ENCODE peak calls at places on chromosomes 4 and X, in seven cellular contexts. One of them, this sample, is unnamed.
A peak's percentile ranks its signal among the peaks of the same experiment; 100 is the strongest.

GRCh38 chr4:112953295-112953694 is 96.2 kb upstream of the ANK2 start:
- DNase-seq in psoas muscle: no peak
- DNase-seq in M059J: no peak
- DNase-seq in NCI-H446 treated with DMSO at 0.1 percent for 48 hours: no peak
- DNase-seq in mammary epithelial cell: no peak
- DNase-seq in activated naive CD4-positive, alpha-beta T cell: no peak
- DNase-seq in stimulated activated CD4-positive, alpha-beta T cell treated with anti-CD3 and anti-CD28 coated beads, TNF-alpha, amount 100 ng/mL, for 1 hour: no peak
- DNase-seq in this sample: no peak

GRCh38 chr4:132572210-132572609 is 576.9 kb upstream of the PCDH10 start:
- DNase-seq in psoas muscle: no peak
- DNase-seq in M059J: no peak
- DNase-seq in NCI-H446 treated with DMSO at 0.1 percent for 48 hours: no peak
- DNase-seq in mammary epithelial cell: no peak
- DNase-seq in activated naive CD4-positive, alpha-beta T cell: no peak
- DNase-seq in stimulated activated CD4-positive, alpha-beta T cell treated with anti-CD3 and anti-CD28 coated beads, TNF-alpha, amount 100 ng/mL, for 1 hour: no peak
- DNase-seq in this sample: no peak

GRCh38 chrX:153459976-153460375 is 10.4 kb downstream of the HAUS7 start:
- DNase-seq in psoas muscle: no peak
- DNase-seq in M059J: peak; percentile 62
- DNase-seq in NCI-H446 treated with DMSO at 0.1 percent for 48 hours: no peak
- DNase-seq in mammary epithelial cell: peak; percentile 29
- DNase-seq in activated naive CD4-positive, alpha-beta T cell: no peak
- DNase-seq in stimulated activated CD4-positive, alpha-beta T cell treated with anti-CD3 and anti-CD28 coated beads, TNF-alpha, amount 100 ng/mL, for 1 hour: no peak
- DNase-seq in this sample: peak; percentile 73

GRCh38 chr4:125833-126232 is 1.5 kb downstream of the ZNF718 start:
- DNase-seq in psoas muscle: no peak
- DNase-seq in M059J: no peak
- DNase-seq in NCI-H446 treated with DMSO at 0.1 percent for 48 hours: no peak
- DNase-seq in mammary epithelial cell: peak; percentile 30
- DNase-seq in activated naive CD4-positive, alpha-beta T cell: no peak
- DNase-seq in stimulated activated CD4-positive, alpha-beta T cell treated with anti-CD3 and anti-CD28 coated beads, TNF-alpha, amount 100 ng/mL, for 1 hour: no peak
- DNase-seq in this sample: no peak

GRCh38 chr4:4427478-4427870 is 40.6 kb downstream of the NSG1 start:
- DNase-seq in psoas muscle: no peak
- DNase-seq in M059J: peak; percentile 60
- DNase-seq in NCI-H446 treated with DMSO at 0.1 percent for 48 hours: no peak
- DNase-seq in mammary epithelial cell: peak; percentile 41
- DNase-seq in activated naive CD4-positive, alpha-beta T cell: no peak
- DNase-seq in stimulated activated CD4-positive, alpha-beta T cell treated with anti-CD3 and anti-CD28 coated beads, TNF-alpha, amount 100 ng/mL, for 1 hour: no peak
- DNase-seq in this sample: no peak

GRCh38 chrX:70033348-70033747 is 16.4 kb downstream of the AWAT2 start:
- DNase-seq in psoas muscle: no peak
- DNase-seq in M059J: peak; percentile 20
- DNase-seq in NCI-H446 treated with DMSO at 0.1 percent for 48 hours: no peak
- DNase-seq in mammary epithelial cell: no peak
- DNase-seq in activated naive CD4-positive, alpha-beta T cell: no peak
- DNase-seq in stimulated activated CD4-positive, alpha-beta T cell treated with anti-CD3 and anti-CD28 coated beads, TNF-alpha, amount 100 ng/mL, for 1 hour: no peak
- DNase-seq in this sample: peak; percentile 16

GRCh38 chr4:68861057-68861456 is 45.3 kb downstream of the UGT2B10 start:
- DNase-seq in psoas muscle: no peak
- DNase-seq in M059J: no peak
- DNase-seq in NCI-H446 treated with DMSO at 0.1 percent for 48 hours: no peak
- DNase-seq in mammary epithelial cell: no peak
- DNase-seq in activated naive CD4-positive, alpha-beta T cell: no peak
- DNase-seq in stimulated activated CD4-positive, alpha-beta T cell treated with anti-CD3 and anti-CD28 coated beads, TNF-alpha, amount 100 ng/mL, for 1 hour: no peak
- DNase-seq in this sample: no peak

GRCh38 chrX:134542485-134542884 is 82.5 kb downstream of the HPRT1 start:
- DNase-seq in psoas muscle: no peak
- DNase-seq in M059J: peak; percentile 90
- DNase-seq in NCI-H446 treated with DMSO at 0.1 percent for 48 hours: no peak
- DNase-seq in mammary epithelial cell: peak; percentile 69
- DNase-seq in activated naive CD4-positive, alpha-beta T cell: no peak
- DNase-seq in stimulated activated CD4-positive, alpha-beta T cell treated with anti-CD3 and anti-CD28 coated beads, TNF-alpha, amount 100 ng/mL, for 1 hour: no peak
- DNase-seq in this sample: peak; percentile 83

GRCh38 chrX:39705299-39705698 is 392.5 kb downstream of the BCOR start:
- DNase-seq in psoas muscle: peak; percentile 90
- DNase-seq in M059J: peak; percentile 92
- DNase-seq in NCI-H446 treated with DMSO at 0.1 percent for 48 hours: peak; percentile 82
- DNase-seq in mammary epithelial cell: peak; percentile 64
- DNase-seq in activated naive CD4-positive, alpha-beta T cell: no peak
- DNase-seq in stimulated activated CD4-positive, alpha-beta T cell treated with anti-CD3 and anti-CD28 coated beads, TNF-alpha, amount 100 ng/mL, for 1 hour: no peak
- DNase-seq in this sample: peak; percentile 87

GRCh38 chr4:187996502-187997177 is 1.1 kb downstream of the ZFP42 start:
- DNase-seq in psoas muscle: no peak
- DNase-seq in M059J: no peak
- DNase-seq in NCI-H446 treated with DMSO at 0.1 percent for 48 hours: no peak
- DNase-seq in mammary epithelial cell: no peak
- DNase-seq in activated naive CD4-positive, alpha-beta T cell: no peak
- DNase-seq in stimulated activated CD4-positive, alpha-beta T cell treated with anti-CD3 and anti-CD28 coated beads, TNF-alpha, amount 100 ng/mL, for 1 hour: no peak
- DNase-seq in this sample: no peak

GRCh38 chr4:107736924-107737448 is 17.0 kb upstream of the PAPSS1 start:
- DNase-seq in psoas muscle: no peak
- DNase-seq in M059J: peak; percentile 28
- DNase-seq in NCI-H446 treated with DMSO at 0.1 percent for 48 hours: peak; percentile 14
- DNase-seq in mammary epithelial cell: no peak
- DNase-seq in activated naive CD4-positive, alpha-beta T cell: peak; percentile 1
- DNase-seq in stimulated activated CD4-positive, alpha-beta T cell treated with anti-CD3 and anti-CD28 coated beads, TNF-alpha, amount 100 ng/mL, for 1 hour: no peak
- DNase-seq in this sample: peak; percentile 62

GRCh38 chrX:78687586-78687985 is 28.5 kb upstream of the RTL3 start:
- DNase-seq in psoas muscle: no peak
- DNase-seq in M059J: no peak
- DNase-seq in NCI-H446 treated with DMSO at 0.1 percent for 48 hours: no peak
- DNase-seq in mammary epithelial cell: no peak
- DNase-seq in activated naive CD4-positive, alpha-beta T cell: no peak
- DNase-seq in stimulated activated CD4-positive, alpha-beta T cell treated with anti-CD3 and anti-CD28 coated beads, TNF-alpha, amount 100 ng/mL, for 1 hour: no peak
- DNase-seq in this sample: no peak

GRCh38 chr4:44447563-44448504 is 775 bp downstream of the KCTD8 start:
- DNase-seq in psoas muscle: peak; percentile 69
- DNase-seq in M059J: peak; percentile 11
- DNase-seq in NCI-H446 treated with DMSO at 0.1 percent for 48 hours: peak; percentile 29
- DNase-seq in mammary epithelial cell: peak; percentile 20
- DNase-seq in activated naive CD4-positive, alpha-beta T cell: no peak
- DNase-seq in stimulated activated CD4-positive, alpha-beta T cell treated with anti-CD3 and anti-CD28 coated beads, TNF-alpha, amount 100 ng/mL, for 1 hour: no peak
- DNase-seq in this sample: no peak

GRCh38 chr4:84966382-84967291 is at the start of gene WDFY3:
- DNase-seq in psoas muscle: peak; percentile 90
- DNase-seq in M059J: peak; percentile 88
- DNase-seq in NCI-H446 treated with DMSO at 0.1 percent for 48 hours: peak; percentile 81
- DNase-seq in mammary epithelial cell: peak; percentile 89
- DNase-seq in activated naive CD4-positive, alpha-beta T cell: no peak
- DNase-seq in stimulated activated CD4-positive, alpha-beta T cell treated with anti-CD3 and anti-CD28 coated beads, TNF-alpha, amount 100 ng/mL, for 1 hour: no peak
- DNase-seq in this sample: peak; percentile 90

GRCh38 chr4:94350095-94350494 is 7.5 kb upstream of the HPGDS start:
- DNase-seq in psoas muscle: no peak
- DNase-seq in M059J: no peak
- DNase-seq in NCI-H446 treated with DMSO at 0.1 percent for 48 hours: no peak
- DNase-seq in mammary epithelial cell: no peak
- DNase-seq in activated naive CD4-positive, alpha-beta T cell: no peak
- DNase-seq in stimulated activated CD4-positive, alpha-beta T cell treated with anti-CD3 and anti-CD28 coated beads, TNF-alpha, amount 100 ng/mL, for 1 hour: no peak
- DNase-seq in this sample: no peak

GRCh38 chr4:175671491-175671934 is 140.6 kb downstream of the GPM6A start:
- DNase-seq in psoas muscle: no peak
- DNase-seq in M059J: no peak
- DNase-seq in NCI-H446 treated with DMSO at 0.1 percent for 48 hours: no peak
- DNase-seq in mammary epithelial cell: no peak
- DNase-seq in activated naive CD4-positive, alpha-beta T cell: no peak
- DNase-seq in stimulated activated CD4-positive, alpha-beta T cell treated with anti-CD3 and anti-CD28 coated beads, TNF-alpha, amount 100 ng/mL, for 1 hour: no peak
- DNase-seq in this sample: no peak

GRCh38 chr4:18844726-18845125 is 823.2 kb upstream of the LCORL start:
- DNase-seq in psoas muscle: no peak
- DNase-seq in M059J: peak; percentile 3
- DNase-seq in NCI-H446 treated with DMSO at 0.1 percent for 48 hours: no peak
- DNase-seq in mammary epithelial cell: no peak
- DNase-seq in activated naive CD4-positive, alpha-beta T cell: no peak
- DNase-seq in stimulated activated CD4-positive, alpha-beta T cell treated with anti-CD3 and anti-CD28 coated beads, TNF-alpha, amount 100 ng/mL, for 1 hour: no peak
- DNase-seq in this sample: no peak

GRCh38 chrX:85031505-85031904 is 27.8 kb downstream of the APOOL start:
- DNase-seq in psoas muscle: no peak
- DNase-seq in M059J: no peak
- DNase-seq in NCI-H446 treated with DMSO at 0.1 percent for 48 hours: no peak
- DNase-seq in mammary epithelial cell: no peak
- DNase-seq in activated naive CD4-positive, alpha-beta T cell: no peak
- DNase-seq in stimulated activated CD4-positive, alpha-beta T cell treated with anti-CD3 and anti-CD28 coated beads, TNF-alpha, amount 100 ng/mL, for 1 hour: no peak
- DNase-seq in this sample: no peak

GRCh38 chr4:147596976-147597375 is 20.2 kb upstream of the TMEM184C start:
- DNase-seq in psoas muscle: no peak
- DNase-seq in M059J: peak; percentile 94
- DNase-seq in NCI-H446 treated with DMSO at 0.1 percent for 48 hours: no peak
- DNase-seq in mammary epithelial cell: peak; percentile 64
- DNase-seq in activated naive CD4-positive, alpha-beta T cell: no peak
- DNase-seq in stimulated activated CD4-positive, alpha-beta T cell treated with anti-CD3 and anti-CD28 coated beads, TNF-alpha, amount 100 ng/mL, for 1 hour: no peak
- DNase-seq in this sample: peak; percentile 88

GRCh38 chr4:6840062-6840976 is 57.8 kb downstream of the KIAA0232 start:
- DNase-seq in psoas muscle: no peak
- DNase-seq in M059J: peak; percentile 50
- DNase-seq in NCI-H446 treated with DMSO at 0.1 percent for 48 hours: no peak
- DNase-seq in mammary epithelial cell: no peak
- DNase-seq in activated naive CD4-positive, alpha-beta T cell: no peak
- DNase-seq in stimulated activated CD4-positive, alpha-beta T cell treated with anti-CD3 and anti-CD28 coated beads, TNF-alpha, amount 100 ng/mL, for 1 hour: no peak
- DNase-seq in this sample: peak; percentile 48

GRCh38 chr4:16007471-16008095 is 44.6 kb upstream of the FGFBP2 start:
- DNase-seq in psoas muscle: no peak
- DNase-seq in M059J: no peak
- DNase-seq in NCI-H446 treated with DMSO at 0.1 percent for 48 hours: no peak
- DNase-seq in mammary epithelial cell: no peak
- DNase-seq in activated naive CD4-positive, alpha-beta T cell: no peak
- DNase-seq in stimulated activated CD4-positive, alpha-beta T cell treated with anti-CD3 and anti-CD28 coated beads, TNF-alpha, amount 100 ng/mL, for 1 hour: no peak
- DNase-seq in this sample: no peak

GRCh38 chr4:185559913-185560281 is 24.6 kb upstream of the PDLIM3 start:
- DNase-seq in psoas muscle: peak; percentile 64
- DNase-seq in M059J: peak; percentile 88
- DNase-seq in NCI-H446 treated with DMSO at 0.1 percent for 48 hours: no peak
- DNase-seq in mammary epithelial cell: peak; percentile 75
- DNase-seq in activated naive CD4-positive, alpha-beta T cell: no peak
- DNase-seq in stimulated activated CD4-positive, alpha-beta T cell treated with anti-CD3 and anti-CD28 coated beads, TNF-alpha, amount 100 ng/mL, for 1 hour: no peak
- DNase-seq in this sample: peak; percentile 9

GRCh38 chrX:103215037-103215767 is at the start of gene BEX4:
- DNase-seq in psoas muscle: peak; percentile 85
- DNase-seq in M059J: peak; percentile 70
- DNase-seq in NCI-H446 treated with DMSO at 0.1 percent for 48 hours: no peak
- DNase-seq in mammary epithelial cell: peak; percentile 29
- DNase-seq in activated naive CD4-positive, alpha-beta T cell: peak; percentile 77
- DNase-seq in stimulated activated CD4-positive, alpha-beta T cell treated with anti-CD3 and anti-CD28 coated beads, TNF-alpha, amount 100 ng/mL, for 1 hour: peak; percentile 65
- DNase-seq in this sample: peak; percentile 56

This sample was measured in AG10803.